ENCODE peak calls at places on chromosomes 5 and 9, in seven cellular contexts. One of them, this sample, is unnamed.

GRCh38 chr9:135247174-135247930 is 159.9 kb downstream of the OLFM1 start:
- DNase-seq in cardiac muscle cell: peak
- DNase-seq in tibial artery: no peak
- DNase-seq in mesendoderm: no peak
- DNase-seq in GM23338: no peak
- DNase-seq in ovary: no peak
- DNase-seq in lower lobe of right lung: peak
- DNase-seq in this sample: no peak

GRCh38 chr9:137317021-137317978 is 15.2 kb upstream of the NRARP start:
- DNase-seq in cardiac muscle cell: no peak
- DNase-seq in tibial artery: no peak
- DNase-seq in mesendoderm: no peak
- DNase-seq in GM23338: no peak
- DNase-seq in ovary: no peak
- DNase-seq in lower lobe of right lung: no peak
- DNase-seq in this sample: no peak

GRCh38 chr5:134227259-134227658 is 1.4 kb upstream of the PPP2CA start:
- DNase-seq in cardiac muscle cell: no peak
- DNase-seq in tibial artery: no peak
- DNase-seq in mesendoderm: peak
- DNase-seq in GM23338: peak
- DNase-seq in ovary: no peak
- DNase-seq in lower lobe of right lung: no peak
- DNase-seq in this sample: no peak

GRCh38 chr5:27706832-27707231 is 668.4 kb upstream of the CDH9 start:
- DNase-seq in cardiac muscle cell: peak
- DNase-seq in tibial artery: no peak
- DNase-seq in mesendoderm: no peak
- DNase-seq in GM23338: no peak
- DNase-seq in ovary: no peak
- DNase-seq in lower lobe of right lung: no peak
- DNase-seq in this sample: no peak

GRCh38 chr9:21141427-21141882 is at the start of gene IFNW1:
- DNase-seq in cardiac muscle cell: no peak
- DNase-seq in tibial artery: no peak
- DNase-seq in mesendoderm: peak
- DNase-seq in GM23338: peak
- DNase-seq in ovary: no peak
- DNase-seq in lower lobe of right lung: no peak
- DNase-seq in this sample: no peak

GRCh38 chr5:113223315-113223714 is 211.5 kb downstream of the TSSK1B start:
- DNase-seq in cardiac muscle cell: no peak
- DNase-seq in tibial artery: no peak
- DNase-seq in mesendoderm: no peak
- DNase-seq in GM23338: no peak
- DNase-seq in ovary: no peak
- DNase-seq in lower lobe of right lung: no peak
- DNase-seq in this sample: no peak

GRCh38 chr5:33892419-33893151 is 795 bp upstream of the ADAMTS12 start:
- DNase-seq in cardiac muscle cell: peak
- DNase-seq in tibial artery: peak
- DNase-seq in mesendoderm: peak
- DNase-seq in GM23338: peak
- DNase-seq in ovary: peak
- DNase-seq in lower lobe of right lung: no peak
- DNase-seq in this sample: peak

GRCh38 chr9:72952914-72953313 is at the start of gene ALDH1A1:
- DNase-seq in cardiac muscle cell: no peak
- DNase-seq in tibial artery: no peak
- DNase-seq in mesendoderm: peak
- DNase-seq in GM23338: peak
- DNase-seq in ovary: no peak
- DNase-seq in lower lobe of right lung: no peak
- DNase-seq in this sample: no peak

GRCh38 chr9:111036946-111037743 is 1.1 kb downstream of the LPAR1 start:
- DNase-seq in cardiac muscle cell: peak
- DNase-seq in tibial artery: peak
- DNase-seq in mesendoderm: peak
- DNase-seq in GM23338: peak
- DNase-seq in ovary: no peak
- DNase-seq in lower lobe of right lung: no peak
- DNase-seq in this sample: no peak

GRCh38 chr5:94367900-94368299 is 250.5 kb downstream of the KIAA0825 start:
- DNase-seq in cardiac muscle cell: no peak
- DNase-seq in tibial artery: no peak
- DNase-seq in mesendoderm: no peak
- DNase-seq in GM23338: no peak
- DNase-seq in ovary: no peak
- DNase-seq in lower lobe of right lung: no peak
- DNase-seq in this sample: no peak

GRCh38 chr5:177550120-177550519 is 4.2 kb downstream of the FAM193B start:
- DNase-seq in cardiac muscle cell: no peak
- DNase-seq in tibial artery: no peak
- DNase-seq in mesendoderm: no peak
- DNase-seq in GM23338: no peak
- DNase-seq in ovary: no peak
- DNase-seq in lower lobe of right lung: no peak
- DNase-seq in this sample: no peak

GRCh38 chr9:93061791-93062299 is 3.3 kb downstream of the SUSD3 start:
- DNase-seq in cardiac muscle cell: no peak
- DNase-seq in tibial artery: no peak
- DNase-seq in mesendoderm: no peak
- DNase-seq in GM23338: peak
- DNase-seq in ovary: peak
- DNase-seq in lower lobe of right lung: peak
- DNase-seq in this sample: no peak
- H3K4me3 ChIP-seq in cardiac muscle cell: no peak
- H3K4me3 ChIP-seq in tibial artery: no peak
- H3K4me3 ChIP-seq in mesendoderm: no peak
- H3K4me3 ChIP-seq in GM23338: no peak
- H3K4me3 ChIP-seq in ovary: no peak
- H3K4me3 ChIP-seq in lower lobe of right lung: no peak
- H3K4me3 ChIP-seq in this sample: no peak

GRCh38 chr9:134217431-134218210 is 53.3 kb upstream of the RNU6ATAC start:
- DNase-seq in cardiac muscle cell: no peak
- DNase-seq in tibial artery: no peak
- DNase-seq in mesendoderm: peak
- DNase-seq in GM23338: peak
- DNase-seq in ovary: no peak
- DNase-seq in lower lobe of right lung: no peak
- DNase-seq in this sample: no peak

GRCh38 chr9:134215709-134216448 is 51.5 kb upstream of the RNU6ATAC start:
- DNase-seq in cardiac muscle cell: peak
- DNase-seq in tibial artery: no peak
- DNase-seq in mesendoderm: no peak
- DNase-seq in GM23338: no peak
- DNase-seq in ovary: peak
- DNase-seq in lower lobe of right lung: peak
- DNase-seq in this sample: no peak

GRCh38 chr9:134216449-134216951 is 52.1 kb upstream of the RNU6ATAC start:
- DNase-seq in cardiac muscle cell: no peak
- DNase-seq in tibial artery: no peak
- DNase-seq in mesendoderm: no peak
- DNase-seq in GM23338: no peak
- DNase-seq in ovary: peak
- DNase-seq in lower lobe of right lung: peak
- DNase-seq in this sample: no peak

GRCh38 chr9:134218230-134218629 is 53.9 kb upstream of the RNU6ATAC start:
- DNase-seq in cardiac muscle cell: no peak
- DNase-seq in tibial artery: no peak
- DNase-seq in mesendoderm: no peak
- DNase-seq in GM23338: no peak
- DNase-seq in ovary: peak
- DNase-seq in lower lobe of right lung: no peak
- DNase-seq in this sample: no peak

DNA sequence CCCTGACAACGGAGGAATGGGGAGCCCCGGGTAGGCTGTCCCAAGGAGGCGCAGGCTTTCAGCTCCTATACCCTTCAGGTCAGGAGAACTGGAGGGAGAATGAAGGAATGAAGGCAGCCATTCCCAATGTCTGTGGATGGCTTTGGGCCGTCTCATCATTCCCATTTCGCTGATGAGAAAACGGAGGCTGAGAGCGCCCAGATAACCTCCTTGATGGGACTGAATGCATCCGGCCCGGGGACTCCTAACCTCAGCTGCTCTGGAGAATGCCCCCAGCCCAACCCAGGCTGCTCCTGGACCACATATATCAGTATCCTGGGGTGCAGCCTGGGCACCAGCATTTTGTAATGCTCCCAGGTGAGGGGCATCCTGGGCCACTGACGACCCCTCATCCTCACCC is 52.6 kb upstream of the RNU6ATAC start:
- DNase-seq in cardiac muscle cell: no peak
- DNase-seq in tibial artery: no peak
- DNase-seq in mesendoderm: no peak
- DNase-seq in GM23338: no peak
- DNase-seq in ovary: peak
- DNase-seq in lower lobe of right lung: no peak
- DNase-seq in this sample: no peak
- H3K4me3 ChIP-seq in cardiac muscle cell: no peak
- H3K4me3 ChIP-seq in tibial artery: no peak
- H3K4me3 ChIP-seq in mesendoderm: no peak
- H3K4me3 ChIP-seq in GM23338: no peak
- H3K4me3 ChIP-seq in ovary: no peak
- H3K4me3 ChIP-seq in lower lobe of right lung: no peak
- H3K4me3 ChIP-seq in this sample: no peak

GRCh38 chr9:96450613-96451544 is 910 bp downstream of the HABP4 start:
- DNase-seq in cardiac muscle cell: no peak
- DNase-seq in tibial artery: peak
- DNase-seq in mesendoderm: peak
- DNase-seq in GM23338: peak
- DNase-seq in ovary: peak
- DNase-seq in lower lobe of right lung: no peak
- DNase-seq in this sample: no peak
- H3K4me3 ChIP-seq in cardiac muscle cell: peak
- H3K4me3 ChIP-seq in tibial artery: peak
- H3K4me3 ChIP-seq in mesendoderm: peak
- H3K4me3 ChIP-seq in GM23338: peak
- H3K4me3 ChIP-seq in ovary: peak
- H3K4me3 ChIP-seq in lower lobe of right lung: peak
- H3K4me3 ChIP-seq in this sample: peak

GRCh38 chr9:82606071-82606470 is 456.9 kb downstream of the RASEF start:
- DNase-seq in cardiac muscle cell: no peak
- DNase-seq in tibial artery: no peak
- DNase-seq in mesendoderm: no peak
- DNase-seq in GM23338: no peak
- DNase-seq in ovary: no peak
- DNase-seq in lower lobe of right lung: no peak
- DNase-seq in this sample: no peak
- H3K4me3 ChIP-seq in cardiac muscle cell: no peak
- H3K4me3 ChIP-seq in tibial artery: no peak
- H3K4me3 ChIP-seq in mesendoderm: no peak
- H3K4me3 ChIP-seq in GM23338: no peak
- H3K4me3 ChIP-seq in ovary: no peak
- H3K4me3 ChIP-seq in lower lobe of right lung: no peak
- H3K4me3 ChIP-seq in this sample: no peak

GRCh38 chr9:91890662-91891061 is 59.4 kb downstream of the ROR2 start:
- DNase-seq in cardiac muscle cell: no peak
- DNase-seq in tibial artery: no peak
- DNase-seq in mesendoderm: no peak
- DNase-seq in GM23338: no peak
- DNase-seq in ovary: no peak
- DNase-seq in lower lobe of right lung: no peak
- DNase-seq in this sample: no peak
- H3K4me3 ChIP-seq in cardiac muscle cell: no peak
- H3K4me3 ChIP-seq in tibial artery: no peak
- H3K4me3 ChIP-seq in mesendoderm: no peak
- H3K4me3 ChIP-seq in GM23338: no peak
- H3K4me3 ChIP-seq in ovary: no peak
- H3K4me3 ChIP-seq in lower lobe of right lung: no peak
- H3K4me3 ChIP-seq in this sample: no peak

GRCh38 chr5:37553720-37554402 is 174.7 kb downstream of the WDR70 start:
- DNase-seq in cardiac muscle cell: peak
- DNase-seq in tibial artery: no peak
- DNase-seq in mesendoderm: no peak
- DNase-seq in GM23338: no peak
- DNase-seq in ovary: no peak
- DNase-seq in lower lobe of right lung: no peak
- DNase-seq in this sample: peak
- H3K4me3 ChIP-seq in cardiac muscle cell: no peak
- H3K4me3 ChIP-seq in tibial artery: no peak
- H3K4me3 ChIP-seq in mesendoderm: no peak
- H3K4me3 ChIP-seq in GM23338: no peak
- H3K4me3 ChIP-seq in ovary: no peak
- H3K4me3 ChIP-seq in lower lobe of right lung: no peak
- H3K4me3 ChIP-seq in this sample: no peak

GRCh38 chr9:109060235-109060634 is 46.9 kb upstream of the CTNNAL1 start:
- DNase-seq in cardiac muscle cell: no peak
- DNase-seq in tibial artery: no peak
- DNase-seq in mesendoderm: no peak
- DNase-seq in GM23338: no peak
- DNase-seq in ovary: no peak
- DNase-seq in lower lobe of right lung: no peak
- DNase-seq in this sample: no peak

GRCh38 chr9:109062543-109062942 is 49.2 kb upstream of the CTNNAL1 start:
- DNase-seq in cardiac muscle cell: peak
- DNase-seq in tibial artery: no peak
- DNase-seq in mesendoderm: no peak
- DNase-seq in GM23338: no peak
- DNase-seq in ovary: no peak
- DNase-seq in lower lobe of right lung: no peak
- DNase-seq in this sample: no peak

GRCh38 chr9:109064963-109065701 is 51.8 kb upstream of the CTNNAL1 start:
- DNase-seq in cardiac muscle cell: no peak
- DNase-seq in tibial artery: no peak
- DNase-seq in mesendoderm: peak
- DNase-seq in GM23338: no peak
- DNase-seq in ovary: no peak
- DNase-seq in lower lobe of right lung: no peak
- DNase-seq in this sample: no peak

GRCh38 chr9:109068764-109069163 is 51.0 kb downstream of the TMEM245 start:
- DNase-seq in cardiac muscle cell: no peak
- DNase-seq in tibial artery: no peak
- DNase-seq in mesendoderm: no peak
- DNase-seq in GM23338: no peak
- DNase-seq in ovary: no peak
- DNase-seq in lower lobe of right lung: no peak
- DNase-seq in this sample: no peak

GRCh38 chr9:109063765-109064164 is 50.5 kb upstream of the CTNNAL1 start:
- DNase-seq in cardiac muscle cell: no peak
- DNase-seq in tibial artery: no peak
- DNase-seq in mesendoderm: no peak
- DNase-seq in GM23338: no peak
- DNase-seq in ovary: no peak
- DNase-seq in lower lobe of right lung: no peak
- DNase-seq in this sample: no peak
- H3K4me3 ChIP-seq in cardiac muscle cell: peak
- H3K4me3 ChIP-seq in tibial artery: no peak
- H3K4me3 ChIP-seq in mesendoderm: no peak
- H3K4me3 ChIP-seq in GM23338: no peak
- H3K4me3 ChIP-seq in ovary: no peak
- H3K4me3 ChIP-seq in lower lobe of right lung: no peak
- H3K4me3 ChIP-seq in this sample: no peak

This sample was measured in skeletal muscle cell.